ENCODE peak calls at places on chromosomes 13 and 19, in nine cellular contexts. One of them, this sample, is unnamed.

GRCh38 chr19:17831419-17831888 is 10.1 kb upstream of the INSL3 start:
- DNase-seq in retina: no peak
- DNase-seq in astrocyte of the spinal cord: no peak
- DNase-seq in lung: no peak
- DNase-seq in breast epithelium: no peak
- DNase-seq in psoas muscle: no peak
- DNase-seq in NCI-H2081: no peak
- DNase-seq in dermis microvascular lymphatic vessel endothelial cell: no peak
- DNase-seq in activated effector memory CD4-positive, alpha-beta T cell treated with anti-CD3 and anti-CD28 coated beads, Interleukin-2, amount 50 U/mL, for 16 hours: no peak
- DNase-seq in this sample: peak; percentile 58

GRCh38 chr19:1074512-1075283 is 7.7 kb downstream of the ARHGAP45 start:
- DNase-seq in astrocyte of the spinal cord: no peak
- DNase-seq in lung: peak; percentile 92
- DNase-seq in dermis microvascular lymphatic vessel endothelial cell: no peak
- DNase-seq in retina: no peak
- DNase-seq in NCI-H2081: peak; percentile 83
- DNase-seq in activated effector memory CD4-positive, alpha-beta T cell treated with anti-CD3 and anti-CD28 coated beads, Interleukin-2, amount 50 U/mL, for 16 hours: peak; percentile 96
- DNase-seq in breast epithelium: peak; percentile 65
- DNase-seq in psoas muscle: peak; percentile 83
- DNase-seq in this sample: peak; percentile 97

GRCh38 chr13:22945321-22946226 is 235.2 kb upstream of the SGCG start:
- DNase-seq in NCI-H2081: no peak
- DNase-seq in dermis microvascular lymphatic vessel endothelial cell: no peak
- DNase-seq in retina: no peak
- DNase-seq in psoas muscle: no peak
- DNase-seq in astrocyte of the spinal cord: no peak
- DNase-seq in breast epithelium: no peak
- DNase-seq in activated effector memory CD4-positive, alpha-beta T cell treated with anti-CD3 and anti-CD28 coated beads, Interleukin-2, amount 50 U/mL, for 16 hours: no peak
- DNase-seq in lung: peak; percentile 21
- DNase-seq in this sample: no peak

GRCh38 chr19:47381653-47382279 is 32.7 kb downstream of the DHX34 start:
- DNase-seq in psoas muscle: no peak
- DNase-seq in activated effector memory CD4-positive, alpha-beta T cell treated with anti-CD3 and anti-CD28 coated beads, Interleukin-2, amount 50 U/mL, for 16 hours: no peak
- DNase-seq in dermis microvascular lymphatic vessel endothelial cell: no peak
- DNase-seq in astrocyte of the spinal cord: no peak
- DNase-seq in retina: no peak
- DNase-seq in NCI-H2081: no peak
- DNase-seq in lung: no peak
- DNase-seq in breast epithelium: no peak
- DNase-seq in this sample: no peak

GRCh38 chr19:10773969-10774368 is 56.1 kb downstream of the DNM2 start:
- DNase-seq in lung: no peak
- DNase-seq in breast epithelium: no peak
- DNase-seq in dermis microvascular lymphatic vessel endothelial cell: no peak
- DNase-seq in astrocyte of the spinal cord: no peak
- DNase-seq in activated effector memory CD4-positive, alpha-beta T cell treated with anti-CD3 and anti-CD28 coated beads, Interleukin-2, amount 50 U/mL, for 16 hours: no peak
- DNase-seq in psoas muscle: no peak
- DNase-seq in NCI-H2081: no peak
- DNase-seq in retina: no peak
- DNase-seq in this sample: no peak

GRCh38 chr19:19110410-19111137 is 27.7 kb downstream of the TMEM161A start:
- DNase-seq in activated effector memory CD4-positive, alpha-beta T cell treated with anti-CD3 and anti-CD28 coated beads, Interleukin-2, amount 50 U/mL, for 16 hours: no peak
- DNase-seq in retina: peak; percentile 84
- DNase-seq in dermis microvascular lymphatic vessel endothelial cell: no peak
- DNase-seq in astrocyte of the spinal cord: no peak
- DNase-seq in psoas muscle: no peak
- DNase-seq in breast epithelium: no peak
- DNase-seq in lung: no peak
- DNase-seq in NCI-H2081: no peak
- DNase-seq in this sample: no peak

GRCh38 chr19:37594982-37595382 is 306 bp downstream of the ZNF540 start:
- DNase-seq in breast epithelium: peak; percentile 72
- DNase-seq in dermis microvascular lymphatic vessel endothelial cell: no peak
- DNase-seq in activated effector memory CD4-positive, alpha-beta T cell treated with anti-CD3 and anti-CD28 coated beads, Interleukin-2, amount 50 U/mL, for 16 hours: peak; percentile 86
- DNase-seq in psoas muscle: peak; percentile 71
- DNase-seq in retina: no peak
- DNase-seq in NCI-H2081: peak; percentile 75
- DNase-seq in lung: peak; percentile 58
- DNase-seq in astrocyte of the spinal cord: no peak
- DNase-seq in this sample: peak; percentile 89

GRCh38 chr19:50486823-50487515 is 10.3 kb upstream of the GARIN5A start:
- DNase-seq in breast epithelium: no peak
- DNase-seq in NCI-H2081: no peak
- DNase-seq in lung: no peak
- DNase-seq in retina: no peak
- DNase-seq in psoas muscle: peak; percentile 66
- DNase-seq in astrocyte of the spinal cord: peak; percentile 39
- DNase-seq in activated effector memory CD4-positive, alpha-beta T cell treated with anti-CD3 and anti-CD28 coated beads, Interleukin-2, amount 50 U/mL, for 16 hours: peak; percentile 81
- DNase-seq in dermis microvascular lymphatic vessel endothelial cell: peak; percentile 12
- DNase-seq in this sample: peak; percentile 65

GRCh38 chr19:16274466-16274865 is 50.2 kb upstream of the KLF2 start:
- DNase-seq in activated effector memory CD4-positive, alpha-beta T cell treated with anti-CD3 and anti-CD28 coated beads, Interleukin-2, amount 50 U/mL, for 16 hours: no peak
- DNase-seq in lung: no peak
- DNase-seq in astrocyte of the spinal cord: no peak
- DNase-seq in NCI-H2081: no peak
- DNase-seq in psoas muscle: no peak
- DNase-seq in dermis microvascular lymphatic vessel endothelial cell: no peak
- DNase-seq in breast epithelium: no peak
- DNase-seq in retina: no peak
- DNase-seq in this sample: no peak

This sample was measured in NCI-H69.